ENCODE peak calls at places on chromosomes 6 and 20, in four cellular contexts. One of them, this sample, is unnamed.
A peak's percentile ranks its signal among the peaks of the same experiment; 100 is the strongest.

GRCh38 chr6:44297063-44298038 is 15.8 kb downstream of the AARS2 start:
- DNase-seq in GM23338: peak; percentile 82
- DNase-seq in tibial nerve: no peak
- DNase-seq in fibroblast of lung: no peak
- DNase-seq in this sample: no peak

GRCh38 chr6:134870677-134871498 is 79.0 kb downstream of the ALDH8A1 start:
- DNase-seq in GM23338: no peak
- DNase-seq in tibial nerve: no peak
- DNase-seq in fibroblast of lung: peak; percentile 44
- DNase-seq in this sample: no peak

GRCh38 chr6:163837681-163838431 is 423.3 kb downstream of the QKI start:
- DNase-seq in GM23338: no peak
- DNase-seq in tibial nerve: no peak
- DNase-seq in fibroblast of lung: peak; percentile 38
- DNase-seq in this sample: no peak

GRCh38 chr20:51517839-51518238 is 24.7 kb downstream of the NFATC2 start:
- DNase-seq in GM23338: no peak
- DNase-seq in tibial nerve: no peak
- DNase-seq in fibroblast of lung: no peak
- DNase-seq in this sample: no peak

GRCh38 chr20:61263084-61263695 is 11.1 kb downstream of the CDH4 start:
- DNase-seq in GM23338: peak; percentile 62
- DNase-seq in tibial nerve: peak; percentile 21
- DNase-seq in fibroblast of lung: peak; percentile 34
- DNase-seq in this sample: no peak

GRCh38 chr6:109595998-109596397 is 95.0 kb downstream of the AK9 start:
- DNase-seq in GM23338: peak; percentile 66
- DNase-seq in tibial nerve: no peak
- DNase-seq in fibroblast of lung: peak; percentile 33
- DNase-seq in this sample: no peak

GRCh38 chr20:43981535-43981934 is 66.9 kb downstream of the TOX2 start:
- DNase-seq in GM23338: no peak
- DNase-seq in tibial nerve: no peak
- DNase-seq in fibroblast of lung: no peak
- DNase-seq in this sample: no peak

GRCh38 chr20:38113401-38114325 is 51.4 kb downstream of the TGM2 start:
- DNase-seq in GM23338: peak; percentile 90
- DNase-seq in tibial nerve: no peak
- DNase-seq in fibroblast of lung: peak; percentile 26
- DNase-seq in this sample: no peak

DNA sequence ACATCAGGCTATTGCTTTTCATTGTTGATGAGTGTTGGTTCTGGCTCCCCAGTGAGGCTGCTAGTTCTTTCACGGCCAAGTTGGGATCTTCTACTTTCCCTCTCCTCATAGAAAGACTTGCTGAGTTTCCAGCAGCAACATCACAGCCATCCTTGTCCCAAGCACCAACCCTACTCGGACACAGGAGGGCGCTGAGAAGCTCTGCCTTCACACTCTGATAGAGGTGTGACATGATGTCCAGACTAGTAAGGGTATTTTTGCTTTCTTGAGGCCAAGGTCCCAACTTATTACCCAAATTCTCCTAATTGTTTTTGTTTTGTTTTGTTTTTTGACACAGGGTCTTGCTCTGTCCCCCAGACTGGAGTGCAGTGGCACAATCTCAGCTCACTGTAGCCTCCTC is 3.0 kb upstream of the GCM1 start:
- DNase-seq in GM23338: peak; percentile 79
- DNase-seq in tibial nerve: no peak
- DNase-seq in fibroblast of lung: no peak
- DNase-seq in this sample: no peak
- TF ChIP-seq CTCF in GM23338: peak; percentile 87
- TF ChIP-seq CTCF in tibial nerve: no peak
- TF ChIP-seq CTCF in fibroblast of lung: no peak
- TF ChIP-seq CTCF in this sample: peak; percentile 6

GRCh38 chr20:36386236-36386635 is 80.1 kb downstream of the DLGAP4 start:
- DNase-seq in GM23338: no peak
- DNase-seq in tibial nerve: no peak
- DNase-seq in fibroblast of lung: no peak
- DNase-seq in this sample: no peak

GRCh38 chr20:36378686-36379085 is 72.5 kb downstream of the DLGAP4 start:
- DNase-seq in GM23338: no peak
- DNase-seq in tibial nerve: no peak
- DNase-seq in fibroblast of lung: no peak
- DNase-seq in this sample: no peak

GRCh38 chr20:36385503-36385902 is 79.4 kb downstream of the DLGAP4 start:
- DNase-seq in GM23338: no peak
- DNase-seq in tibial nerve: no peak
- DNase-seq in fibroblast of lung: no peak
- DNase-seq in this sample: no peak

DNA sequence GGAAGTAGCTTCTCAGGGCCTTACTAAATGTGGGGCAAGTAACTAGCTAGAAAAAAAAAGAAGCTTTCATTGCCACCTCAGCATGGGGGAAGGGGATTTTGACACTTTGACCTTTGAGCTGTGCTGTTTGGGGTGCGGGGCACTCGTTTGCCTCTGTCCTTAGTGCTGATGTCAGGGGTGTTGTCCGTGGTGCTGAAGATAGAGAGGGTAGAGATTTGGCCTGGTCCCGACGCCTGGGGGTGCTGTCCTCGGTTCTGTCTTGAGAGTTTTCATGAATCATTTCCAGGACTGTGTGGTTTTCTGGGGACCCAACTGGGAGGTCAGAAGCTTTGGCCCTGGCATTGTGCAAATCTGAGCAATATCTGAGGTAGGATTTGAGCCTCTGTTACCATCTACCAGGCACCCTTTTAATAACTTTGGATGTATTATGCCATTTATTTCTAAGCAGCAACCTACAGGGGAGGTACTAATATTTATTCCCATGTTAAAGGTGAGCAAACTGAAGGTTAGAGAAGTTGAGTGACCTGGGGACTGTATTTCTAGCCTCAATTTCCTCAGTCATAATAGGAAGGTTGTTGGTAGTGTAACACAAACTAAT is 78.0 kb downstream of the DLGAP4 start:
- DNase-seq in GM23338: peak; percentile 95
- DNase-seq in tibial nerve: no peak
- DNase-seq in fibroblast of lung: peak; percentile 37
- DNase-seq in this sample: no peak
- TF ChIP-seq CTCF in GM23338: peak; percentile 64
- TF ChIP-seq CTCF in tibial nerve: no peak
- TF ChIP-seq CTCF in fibroblast of lung: peak; percentile 11
- TF ChIP-seq CTCF in this sample: peak; percentile 13

GRCh38 chr6:15247214-15247749 is 1.4 kb downstream of the JARID2 start:
- DNase-seq in GM23338: no peak
- DNase-seq in tibial nerve: no peak
- DNase-seq in fibroblast of lung: peak; percentile 22
- DNase-seq in this sample: no peak

GRCh38 chr6:15246217-15247211 is 645 bp downstream of the JARID2 start:
- DNase-seq in GM23338: no peak
- DNase-seq in tibial nerve: no peak
- DNase-seq in fibroblast of lung: peak; percentile 42
- DNase-seq in this sample: no peak

GRCh38 chr6:15248451-15249370 is 2.8 kb downstream of the JARID2 start:
- DNase-seq in GM23338: peak; percentile 97
- DNase-seq in tibial nerve: peak; percentile 94
- DNase-seq in fibroblast of lung: peak; percentile 97
- DNase-seq in this sample: peak; percentile 84

GRCh38 chr6:15249371-15250019 is 3.6 kb downstream of the JARID2 start:
- DNase-seq in GM23338: no peak
- DNase-seq in tibial nerve: no peak
- DNase-seq in fibroblast of lung: no peak
- DNase-seq in this sample: no peak

DNA sequence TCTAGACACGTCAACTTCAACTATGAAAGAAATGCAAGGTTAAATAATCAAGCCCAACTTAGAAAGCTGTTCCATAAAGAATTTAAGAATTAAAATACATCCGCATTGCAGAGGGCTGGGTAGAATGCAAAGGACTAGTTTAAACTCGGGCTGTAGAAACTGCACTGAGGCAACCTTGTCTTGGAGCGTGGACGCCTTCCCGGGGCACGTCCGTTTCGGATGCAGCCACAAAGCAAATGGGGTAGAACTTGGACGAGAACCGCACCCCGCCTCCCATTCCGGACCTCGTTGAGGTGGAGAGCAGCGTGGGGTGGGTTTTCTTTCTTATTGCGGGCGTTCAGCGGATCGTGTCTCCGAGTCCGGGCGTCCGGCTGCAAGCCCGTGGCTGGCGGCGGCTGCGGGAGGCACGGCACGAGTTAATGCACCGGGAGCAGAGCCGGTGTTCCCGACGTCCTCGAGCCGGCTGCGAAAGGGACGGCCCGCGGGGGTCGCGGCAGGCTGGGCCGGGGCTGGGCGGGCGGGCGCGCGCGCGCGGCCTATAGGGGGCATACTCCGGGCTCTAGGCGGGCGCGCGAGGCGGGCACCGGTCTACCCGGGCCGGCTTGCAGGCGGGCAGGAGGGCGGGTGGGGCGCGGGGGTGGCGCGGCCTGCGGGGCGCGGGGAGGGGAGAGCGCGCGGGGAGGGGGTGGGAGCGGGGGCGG is 2.0 kb downstream of the JARID2 start:
- DNase-seq in GM23338: peak; percentile 66
- DNase-seq in tibial nerve: peak; percentile 33
- DNase-seq in fibroblast of lung: peak; percentile 57
- DNase-seq in this sample: no peak
- TF ChIP-seq CTCF in GM23338: no peak
- TF ChIP-seq CTCF in tibial nerve: peak; percentile 73
- TF ChIP-seq CTCF in fibroblast of lung: no peak
- TF ChIP-seq CTCF in this sample: no peak

DNA sequence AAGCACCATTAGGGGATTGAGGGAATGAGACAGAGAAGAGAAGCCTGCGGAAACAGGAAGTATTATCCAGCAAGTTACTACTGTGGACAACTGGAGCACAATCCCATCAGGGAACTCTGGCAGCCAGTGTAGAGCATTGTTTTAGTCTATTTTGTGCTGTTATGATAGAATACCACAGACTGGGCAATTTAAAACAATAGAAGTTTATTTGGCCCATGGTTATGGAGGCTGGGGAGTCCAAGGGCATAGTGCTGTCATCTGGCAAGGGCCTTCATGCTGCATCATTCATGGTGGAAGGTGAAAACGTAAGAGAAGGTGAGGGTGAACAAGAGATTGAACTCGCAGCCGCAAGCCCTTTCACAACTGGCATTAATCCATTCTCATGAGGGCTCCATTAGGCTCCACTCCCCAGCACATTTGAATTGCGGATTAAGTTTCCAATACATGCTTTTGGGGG is 43.5 kb upstream of the SLC9A8 start:
- DNase-seq in GM23338: no peak
- DNase-seq in tibial nerve: no peak
- DNase-seq in fibroblast of lung: no peak
- DNase-seq in this sample: no peak
- TF ChIP-seq CTCF in GM23338: no peak
- TF ChIP-seq CTCF in tibial nerve: no peak
- TF ChIP-seq CTCF in fibroblast of lung: no peak
- TF ChIP-seq CTCF in this sample: no peak

GRCh38 chr6:122471107-122472021 is at the start of gene SERINC1:
- DNase-seq in GM23338: peak; percentile 93
- DNase-seq in tibial nerve: peak; percentile 88
- DNase-seq in fibroblast of lung: peak; percentile 96
- DNase-seq in this sample: peak; percentile 89

GRCh38 chr6:122472022-122472340 is 374 bp upstream of the SERINC1 start:
- DNase-seq in GM23338: no peak
- DNase-seq in tibial nerve: no peak
- DNase-seq in fibroblast of lung: no peak
- DNase-seq in this sample: no peak

DNA sequence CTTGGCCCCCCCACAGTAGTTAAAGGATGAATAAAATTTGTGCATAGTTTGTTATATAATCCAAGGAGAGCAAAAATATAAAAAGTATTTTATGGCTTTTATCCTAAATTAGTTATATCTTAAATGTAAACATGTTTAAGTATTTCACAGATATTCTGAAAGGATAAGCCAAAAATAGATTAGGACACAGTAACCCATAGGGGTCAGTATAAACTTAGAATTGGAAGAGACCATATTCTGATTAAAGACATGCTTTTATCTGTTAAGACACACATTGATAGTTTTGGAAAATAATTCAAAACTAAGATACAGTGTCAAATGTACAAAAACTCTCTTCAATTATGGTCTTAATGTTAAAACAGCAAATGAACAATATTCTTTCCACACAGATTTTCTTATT is 4.5 kb upstream of the SERINC1 start:
- DNase-seq in GM23338: peak; percentile 67
- DNase-seq in tibial nerve: no peak
- DNase-seq in fibroblast of lung: peak; percentile 57
- DNase-seq in this sample: no peak
- TF ChIP-seq CTCF in GM23338: no peak
- TF ChIP-seq CTCF in tibial nerve: no peak
- TF ChIP-seq CTCF in fibroblast of lung: no peak
- TF ChIP-seq CTCF in this sample: peak; percentile 50

DNA sequence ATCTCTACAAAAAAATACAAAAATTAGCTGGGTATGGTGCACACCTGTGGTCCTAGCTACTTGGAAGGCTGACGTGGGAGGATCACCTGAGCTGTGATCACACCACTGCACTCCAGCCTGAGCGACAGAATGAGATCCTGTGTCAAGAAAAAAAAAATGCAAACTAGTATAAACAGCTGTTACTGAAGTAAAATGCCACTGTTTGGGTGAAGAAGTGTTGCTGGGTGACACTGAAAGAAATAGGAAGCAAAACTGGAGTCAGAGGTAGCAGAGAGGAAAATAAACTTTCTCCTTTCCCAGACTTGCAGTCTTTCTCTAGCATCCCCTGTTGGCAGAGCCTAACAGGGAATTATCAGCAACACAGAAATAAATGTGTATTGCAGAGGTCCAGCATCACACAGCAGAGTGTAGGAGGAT is 241.2 kb upstream of the PREP start:
- DNase-seq in GM23338: peak; percentile 3
- DNase-seq in tibial nerve: no peak
- DNase-seq in fibroblast of lung: no peak
- DNase-seq in this sample: no peak
- TF ChIP-seq CTCF in GM23338: peak; percentile 40
- TF ChIP-seq CTCF in tibial nerve: no peak
- TF ChIP-seq CTCF in fibroblast of lung: no peak
- TF ChIP-seq CTCF in this sample: no peak

DNA sequence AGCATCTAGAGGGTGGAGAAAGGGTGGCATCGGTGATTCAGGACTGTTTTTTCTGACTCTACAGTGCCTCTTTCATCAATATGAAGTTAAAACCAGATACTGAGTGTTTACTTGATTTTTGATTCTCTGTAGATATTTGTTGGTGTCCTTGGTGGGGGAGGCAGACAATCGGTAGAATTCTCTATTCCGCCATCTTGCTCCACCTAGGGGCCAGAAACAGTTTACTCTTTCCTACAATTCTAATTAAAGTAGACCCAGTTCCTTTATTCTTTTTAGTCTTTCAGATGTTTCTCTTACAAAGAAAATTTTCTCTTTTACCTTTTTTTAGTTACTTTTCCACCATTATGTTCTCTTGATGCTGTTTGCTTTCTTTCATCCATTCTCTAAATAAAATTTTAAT is 162.1 kb upstream of the RAB32 start:
- DNase-seq in GM23338: peak; percentile 50
- DNase-seq in tibial nerve: no peak
- DNase-seq in fibroblast of lung: no peak
- DNase-seq in this sample: no peak
- TF ChIP-seq CTCF in GM23338: peak; percentile 45
- TF ChIP-seq CTCF in tibial nerve: no peak
- TF ChIP-seq CTCF in fibroblast of lung: no peak
- TF ChIP-seq CTCF in this sample: peak; percentile 15